ENCODE peak calls at places on chromosomes 7 and 10, in six cellular contexts. One of them, this sample, is unnamed.

GRCh38 chr10:119189811-119190282 is 11.2 kb upstream of the PRDX3 start:
- DNase-seq in GM12878: no peak
- DNase-seq in psoas muscle: no peak
- DNase-seq in HCT116: no peak
- DNase-seq in thyroid gland: no peak
- DNase-seq in LNCaP clone FGC: no peak
- DNase-seq in this sample: peak

GRCh38 chr10:28633750-28634149 is 43.6 kb upstream of the BAMBI start:
- DNase-seq in GM12878: no peak
- DNase-seq in psoas muscle: no peak
- DNase-seq in HCT116: no peak
- DNase-seq in thyroid gland: peak
- DNase-seq in LNCaP clone FGC: no peak
- DNase-seq in this sample: no peak

GRCh38 chr7:128877756-128878120 is 15.1 kb downstream of the ATP6V1F start:
- DNase-seq in GM12878: no peak
- DNase-seq in psoas muscle: no peak
- DNase-seq in HCT116: no peak
- DNase-seq in thyroid gland: no peak
- DNase-seq in LNCaP clone FGC: no peak
- DNase-seq in this sample: no peak

GRCh38 chr10:80468806-80469421 is 14.8 kb downstream of the TSPAN14 start:
- DNase-seq in GM12878: no peak
- DNase-seq in psoas muscle: no peak
- DNase-seq in HCT116: no peak
- DNase-seq in thyroid gland: peak
- DNase-seq in LNCaP clone FGC: peak
- DNase-seq in this sample: no peak

GRCh38 chr7:44378744-44379143 is 53.4 kb upstream of the CAMK2B start:
- DNase-seq in GM12878: no peak
- DNase-seq in psoas muscle: no peak
- DNase-seq in HCT116: no peak
- DNase-seq in thyroid gland: no peak
- DNase-seq in LNCaP clone FGC: no peak
- DNase-seq in this sample: no peak

GRCh38 chr7:16318989-16319915 is 102.1 kb downstream of the CRPPA start:
- DNase-seq in GM12878: no peak
- DNase-seq in psoas muscle: no peak
- DNase-seq in HCT116: peak
- DNase-seq in thyroid gland: no peak
- DNase-seq in LNCaP clone FGC: no peak
- DNase-seq in this sample: no peak

GRCh38 chr10:124319926-124320391 is 98.8 kb downstream of the OAT start:
- DNase-seq in GM12878: no peak
- DNase-seq in psoas muscle: no peak
- DNase-seq in HCT116: no peak
- DNase-seq in thyroid gland: no peak
- DNase-seq in LNCaP clone FGC: no peak
- DNase-seq in this sample: no peak

GRCh38 chr10:130064783-130065182 is 45.8 kb downstream of the C10orf143 start:
- DNase-seq in GM12878: no peak
- DNase-seq in psoas muscle: no peak
- DNase-seq in HCT116: no peak
- DNase-seq in thyroid gland: no peak
- DNase-seq in LNCaP clone FGC: no peak
- DNase-seq in this sample: no peak

GRCh38 chr10:60340973-60341372 is 48.7 kb downstream of the ANK3 start:
- DNase-seq in GM12878: no peak
- DNase-seq in psoas muscle: no peak
- DNase-seq in HCT116: no peak
- DNase-seq in thyroid gland: no peak
- DNase-seq in LNCaP clone FGC: no peak
- DNase-seq in this sample: no peak

GRCh38 chr7:46383605-46384004 is 462.5 kb upstream of the IGFBP3 start:
- DNase-seq in GM12878: no peak
- DNase-seq in psoas muscle: no peak
- DNase-seq in HCT116: no peak
- DNase-seq in thyroid gland: no peak
- DNase-seq in LNCaP clone FGC: no peak
- DNase-seq in this sample: peak

GRCh38 chr7:41117431-41117830 is 585.5 kb downstream of the INHBA start:
- DNase-seq in GM12878: no peak
- DNase-seq in psoas muscle: no peak
- DNase-seq in HCT116: no peak
- DNase-seq in thyroid gland: no peak
- DNase-seq in LNCaP clone FGC: no peak
- DNase-seq in this sample: no peak

GRCh38 chr7:27462575-27463270 is 200.0 kb downstream of the HIBADH start:
- DNase-seq in GM12878: no peak
- DNase-seq in psoas muscle: no peak
- DNase-seq in HCT116: no peak
- DNase-seq in thyroid gland: no peak
- DNase-seq in LNCaP clone FGC: no peak
- DNase-seq in this sample: no peak

GRCh38 chr10:11713186-11713743 is 28.9 kb upstream of the ECHDC3 start:
- DNase-seq in GM12878: peak
- DNase-seq in psoas muscle: no peak
- DNase-seq in HCT116: no peak
- DNase-seq in thyroid gland: no peak
- DNase-seq in LNCaP clone FGC: no peak
- DNase-seq in this sample: peak

GRCh38 chr10:130099344-130099743 is 11.3 kb downstream of the C10orf143 start:
- DNase-seq in GM12878: no peak
- DNase-seq in psoas muscle: no peak
- DNase-seq in HCT116: no peak
- DNase-seq in thyroid gland: no peak
- DNase-seq in LNCaP clone FGC: no peak
- DNase-seq in this sample: no peak

GRCh38 chr10:20017961-20018360 is 201.7 kb downstream of the PLXDC2 start:
- DNase-seq in GM12878: no peak
- DNase-seq in psoas muscle: no peak
- DNase-seq in HCT116: no peak
- DNase-seq in thyroid gland: no peak
- DNase-seq in LNCaP clone FGC: no peak
- DNase-seq in this sample: no peak

GRCh38 chr7:155228459-155228845 is 69.2 kb upstream of the INSIG1 start:
- DNase-seq in GM12878: no peak
- DNase-seq in psoas muscle: no peak
- DNase-seq in HCT116: no peak
- DNase-seq in thyroid gland: no peak
- DNase-seq in LNCaP clone FGC: no peak
- DNase-seq in this sample: no peak

GRCh38 chr7:22781230-22781711 is 41.4 kb downstream of the TOMM7 start:
- DNase-seq in GM12878: no peak
- DNase-seq in psoas muscle: no peak
- DNase-seq in HCT116: no peak
- DNase-seq in thyroid gland: no peak
- DNase-seq in LNCaP clone FGC: no peak
- DNase-seq in this sample: no peak

GRCh38 chr10:10589540-10589939 is 428.1 kb upstream of the CELF2 start:
- DNase-seq in GM12878: no peak
- DNase-seq in psoas muscle: no peak
- DNase-seq in HCT116: no peak
- DNase-seq in thyroid gland: no peak
- DNase-seq in LNCaP clone FGC: no peak
- DNase-seq in this sample: peak

GRCh38 chr10:11683529-11684320 is 58.5 kb upstream of the ECHDC3 start:
- DNase-seq in GM12878: no peak
- DNase-seq in psoas muscle: no peak
- DNase-seq in HCT116: no peak
- DNase-seq in thyroid gland: no peak
- DNase-seq in LNCaP clone FGC: peak
- DNase-seq in this sample: peak

GRCh38 chr7:93551063-93551895 is 23.2 kb downstream of the CALCR start:
- DNase-seq in GM12878: no peak
- DNase-seq in psoas muscle: no peak
- DNase-seq in HCT116: peak
- DNase-seq in thyroid gland: no peak
- DNase-seq in LNCaP clone FGC: peak
- DNase-seq in this sample: peak

GRCh38 chr10:29377333-29377961 is 88.6 kb downstream of the LYZL1 start:
- DNase-seq in GM12878: no peak
- DNase-seq in psoas muscle: no peak
- DNase-seq in HCT116: peak
- DNase-seq in thyroid gland: no peak
- DNase-seq in LNCaP clone FGC: peak
- DNase-seq in this sample: peak

GRCh38 chr7:95796617-95797016 is 24.3 kb downstream of the DYNC1I1 start:
- DNase-seq in GM12878: no peak
- DNase-seq in psoas muscle: no peak
- DNase-seq in HCT116: no peak
- DNase-seq in thyroid gland: no peak
- DNase-seq in LNCaP clone FGC: no peak
- DNase-seq in this sample: no peak

GRCh38 chr7:156465186-156465585 is 175.4 kb upstream of the RNF32 start:
- DNase-seq in GM12878: no peak
- DNase-seq in psoas muscle: no peak
- DNase-seq in HCT116: no peak
- DNase-seq in thyroid gland: no peak
- DNase-seq in LNCaP clone FGC: no peak
- DNase-seq in this sample: no peak

GRCh38 chr7:151013356-151013727 is 11.0 kb downstream of the ATG9B start:
- DNase-seq in GM12878: no peak
- DNase-seq in psoas muscle: no peak
- DNase-seq in HCT116: no peak
- DNase-seq in thyroid gland: no peak
- DNase-seq in LNCaP clone FGC: no peak
- DNase-seq in this sample: no peak
- H3K4me3 ChIP-seq in GM12878: no peak
- H3K4me3 ChIP-seq in psoas muscle: peak
- H3K4me3 ChIP-seq in HCT116: no peak
- H3K4me3 ChIP-seq in thyroid gland: no peak
- H3K4me3 ChIP-seq in LNCaP clone FGC: no peak
- H3K4me3 ChIP-seq in this sample: no peak

DNA sequence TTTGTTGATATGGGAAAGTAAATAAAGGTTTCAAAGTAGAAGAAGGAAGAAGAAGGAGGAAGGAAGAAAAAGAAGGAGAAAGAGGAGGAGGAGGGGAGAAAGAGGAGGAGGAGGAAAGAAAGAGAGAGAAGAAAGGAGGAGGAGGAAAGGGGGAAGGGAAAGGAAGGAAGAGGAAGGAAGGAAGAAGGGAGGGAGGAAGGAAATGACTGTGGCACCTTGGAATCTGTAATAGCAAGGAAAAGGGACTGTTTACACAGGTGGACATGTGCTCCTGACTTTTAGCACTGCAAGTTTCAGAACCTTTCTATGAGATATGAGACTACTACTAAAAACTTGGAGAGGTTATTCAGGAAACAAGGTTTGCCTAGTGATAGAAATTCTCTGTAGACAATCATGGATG is 153.2 kb downstream of the BTAF1 start:
- DNase-seq in GM12878: no peak
- DNase-seq in psoas muscle: no peak
- DNase-seq in HCT116: no peak
- DNase-seq in thyroid gland: no peak
- DNase-seq in LNCaP clone FGC: peak
- DNase-seq in this sample: no peak
- TF ChIP-seq CTCF in GM12878: no peak
- TF ChIP-seq CTCF in psoas muscle: no peak
- TF ChIP-seq CTCF in HCT116: no peak
- TF ChIP-seq CTCF in thyroid gland: no peak
- TF ChIP-seq CTCF in LNCaP clone FGC: no peak
- TF ChIP-seq CTCF in this sample: no peak

GRCh38 chr10:132330486-132330833 is 1.5 kb upstream of the LRRC27 start:
- DNase-seq in GM12878: no peak
- DNase-seq in psoas muscle: no peak
- DNase-seq in HCT116: no peak
- DNase-seq in thyroid gland: no peak
- DNase-seq in LNCaP clone FGC: no peak
- DNase-seq in this sample: no peak
- H3K4me3 ChIP-seq in GM12878: peak
- H3K4me3 ChIP-seq in psoas muscle: peak
- H3K4me3 ChIP-seq in HCT116: peak
- H3K4me3 ChIP-seq in thyroid gland: no peak
- H3K4me3 ChIP-seq in LNCaP clone FGC: peak
- H3K4me3 ChIP-seq in this sample: peak

DNA sequence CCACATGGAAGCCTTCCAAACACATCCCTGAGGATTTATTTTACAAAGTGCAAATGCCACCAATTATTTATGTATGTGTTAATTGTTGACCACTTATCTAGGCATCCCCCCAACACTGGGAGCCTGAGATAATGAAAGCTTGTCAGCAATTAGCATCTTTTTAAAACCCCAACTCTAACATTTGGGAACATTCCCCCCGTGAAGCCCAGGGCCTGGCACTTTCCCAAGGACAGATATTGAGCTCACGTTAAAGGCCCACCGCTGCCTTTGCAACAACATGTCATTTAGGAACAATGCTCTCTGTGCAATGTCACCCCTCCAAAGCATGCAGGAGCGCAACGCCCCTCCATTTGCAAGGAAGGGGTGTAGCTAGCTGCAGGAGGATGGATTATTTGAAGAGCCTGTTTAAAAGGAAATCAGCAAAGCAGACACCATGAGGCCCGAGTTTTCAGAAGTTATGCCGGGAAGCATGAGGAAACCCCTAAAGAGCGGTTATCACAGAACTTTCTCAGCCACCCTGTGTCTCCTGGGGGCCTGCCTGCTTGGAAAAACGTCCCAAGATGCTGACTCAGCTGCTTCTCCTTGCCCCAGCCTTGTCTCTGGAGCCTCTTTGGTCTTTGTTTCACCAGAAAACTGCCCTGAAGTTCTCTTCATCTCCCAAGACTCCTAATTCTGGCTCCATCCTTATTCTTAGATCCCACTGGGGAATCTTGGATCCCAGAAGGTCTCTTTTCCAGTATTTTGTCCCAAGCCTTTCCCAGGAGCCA is 444.0 kb downstream of the GRID1 start:
- DNase-seq in GM12878: no peak
- DNase-seq in psoas muscle: no peak
- DNase-seq in HCT116: no peak
- DNase-seq in thyroid gland: no peak
- DNase-seq in LNCaP clone FGC: no peak
- DNase-seq in this sample: no peak
- TF ChIP-seq CTCF in GM12878: no peak
- TF ChIP-seq CTCF in psoas muscle: no peak
- TF ChIP-seq CTCF in HCT116: no peak
- TF ChIP-seq CTCF in thyroid gland: no peak
- TF ChIP-seq CTCF in LNCaP clone FGC: no peak
- TF ChIP-seq CTCF in this sample: no peak

This sample was measured in GM12865.